ENCODE peak calls at places on chromosome 18, in six cellular contexts. Y is cardiac muscle cell, O is nephron progenitor cell, H is progenitor cell of endocrine pancreas, W is neural crest cell, X is lower lobe of right lung. Z is an unnamed sample.

GRCh38 chr18:25350561-25351201 is 1.3 kb downstream of the ZNF521 start:
- DNase-seq in Y (peak), O (peak), H (peak), W (peak), X (peak), Z (peak)

GRCh38 chr18:79199691-79200374 is 130.6 kb downstream of the ATP9B start:
- DNase-seq in Y (no peak), O (no peak), H (no peak), W (no peak), X (no peak), Z (no peak)

GRCh38 chr18:43422483-43422882 is 145.2 kb upstream of the SYT4 start:
- DNase-seq in Y (peak), O (peak), H (no peak), W (no peak), X (no peak), Z (no peak)

GRCh38 chr18:26920644-26921043 is 55.1 kb upstream of the AQP4 start:
- DNase-seq in Y (peak), O (no peak), H (no peak), W (no peak), X (no peak), Z (no peak)

GRCh38 chr18:3103576-3103975 is 90.6 kb upstream of the LPIN2 start:
- DNase-seq in Y (no peak), O (no peak), H (no peak), W (no peak), X (no peak), Z (no peak)

GRCh38 chr18:39030124-39030655 is 1464.6 kb upstream of the CELF4 start:
- DNase-seq in Y (no peak), O (no peak), H (no peak), W (no peak), X (no peak), Z (no peak)

GRCh38 chr18:48728204-48728833 is 189.5 kb downstream of the CTIF start:
- DNase-seq in Y (no peak), O (no peak), H (no peak), W (no peak), X (peak), Z (no peak)

GRCh38 chr18:49691177-49691608 is 122.1 kb downstream of the ACAA2 start:
- DNase-seq in Y (no peak), O (no peak), H (no peak), W (no peak), X (no peak), Z (no peak)

GRCh38 chr18:22465859-22466602 is 48.3 kb upstream of the CTAGE1 start:
- DNase-seq in Y (peak), O (no peak), H (no peak), W (no peak), X (no peak), Z (peak)

GRCh38 chr18:60017371-60017770 is 117.6 kb downstream of the PMAIP1 start:
- DNase-seq in Y (no peak), O (no peak), H (no peak), W (no peak), X (no peak), Z (no peak)

GRCh38 chr18:76382265-76382664 is 112.8 kb downstream of the ZNF516 start:
- DNase-seq in Y (no peak), O (no peak), H (no peak), W (no peak), X (no peak), Z (no peak)

GRCh38 chr18:66167829-66168463 is 417.1 kb downstream of the CDH7 start:
- DNase-seq in Y (no peak), O (no peak), H (no peak), W (no peak), X (no peak), Z (no peak)

GRCh38 chr18:7637269-7637668 is 70.2 kb downstream of the PTPRM start:
- DNase-seq in Y (no peak), O (no peak), H (no peak), W (no peak), X (no peak), Z (no peak)

GRCh38 chr18:38966846-38967245 is 1401.2 kb upstream of the CELF4 start:
- DNase-seq in Y (no peak), O (no peak), H (no peak), W (no peak), X (no peak), Z (no peak)

GRCh38 chr18:67261931-67262552 is 254.5 kb downstream of the DSEL start:
- DNase-seq in Y (no peak), O (no peak), H (no peak), W (no peak), X (no peak), Z (no peak)

GRCh38 chr18:11002796-11003195 is 146.6 kb downstream of the PIEZO2 start:
- DNase-seq in Y (no peak), O (no peak), H (no peak), W (no peak), X (no peak), Z (no peak)

GRCh38 chr18:50982086-50982801 is 14.4 kb downstream of the ELAC1 start:
- DNase-seq in Y (no peak), O (no peak), H (no peak), W (no peak), X (no peak), Z (peak)

GRCh38 chr18:50982802-50983179 is 15.0 kb downstream of the ELAC1 start:
- DNase-seq in Y (no peak), O (no peak), H (no peak), W (no peak), X (no peak), Z (no peak)

GRCh38 chr18:50986360-50987087 is 18.7 kb downstream of the ELAC1 start:
- DNase-seq in Y (no peak), O (no peak), H (no peak), W (no peak), X (no peak), Z (no peak)

GRCh38 chr18:50989711-50990110 is 21.9 kb downstream of the ELAC1 start:
- DNase-seq in Y (no peak), O (no peak), H (no peak), W (no peak), X (no peak), Z (no peak)

DNA sequence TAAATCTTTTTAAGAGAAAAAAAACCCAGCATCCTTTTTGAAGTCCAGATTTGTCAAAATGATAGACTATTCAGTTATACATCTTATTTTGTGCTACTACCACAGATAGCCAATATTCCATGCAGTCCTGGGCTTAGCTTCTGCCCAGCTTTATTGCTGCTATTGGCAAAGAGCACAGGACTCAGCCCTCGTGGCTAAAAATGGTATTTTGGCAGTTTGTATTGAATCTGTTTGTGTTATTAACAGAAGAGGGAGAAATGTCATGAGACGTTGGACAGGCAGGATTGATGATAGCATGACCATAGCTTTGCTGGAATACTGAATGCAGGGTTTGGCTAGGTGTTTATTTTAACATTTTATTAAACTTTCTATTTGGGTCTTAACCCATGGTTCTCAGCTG is 19.4 kb downstream of the ELAC1 start:
- DNase-seq in Y (no peak), O (no peak), H (no peak), W (no peak), X (no peak), Z (no peak)
- TF ChIP-seq CTCF in Y (no peak), O (no peak), H (no peak), W (no peak), X (no peak), Z (no peak)

GRCh38 chr18:70452501-70452900 is 163.7 kb downstream of the SOCS6 start:
- DNase-seq in Y (no peak), O (peak), H (no peak), W (peak), X (no peak), Z (no peak)

GRCh38 chr18:70453058-70453775 is 164.4 kb downstream of the SOCS6 start:
- DNase-seq in Y (no peak), O (no peak), H (no peak), W (no peak), X (no peak), Z (no peak)

GRCh38 chr18:70454705-70455322 is 166.0 kb downstream of the SOCS6 start:
- DNase-seq in Y (peak), O (peak), H (peak), W (peak), X (no peak), Z (peak)

GRCh38 chr18:70448588-70448987 is 159.7 kb downstream of the SOCS6 start:
- DNase-seq in Y (no peak), O (no peak), H (no peak), W (no peak), X (no peak), Z (no peak)

DNA sequence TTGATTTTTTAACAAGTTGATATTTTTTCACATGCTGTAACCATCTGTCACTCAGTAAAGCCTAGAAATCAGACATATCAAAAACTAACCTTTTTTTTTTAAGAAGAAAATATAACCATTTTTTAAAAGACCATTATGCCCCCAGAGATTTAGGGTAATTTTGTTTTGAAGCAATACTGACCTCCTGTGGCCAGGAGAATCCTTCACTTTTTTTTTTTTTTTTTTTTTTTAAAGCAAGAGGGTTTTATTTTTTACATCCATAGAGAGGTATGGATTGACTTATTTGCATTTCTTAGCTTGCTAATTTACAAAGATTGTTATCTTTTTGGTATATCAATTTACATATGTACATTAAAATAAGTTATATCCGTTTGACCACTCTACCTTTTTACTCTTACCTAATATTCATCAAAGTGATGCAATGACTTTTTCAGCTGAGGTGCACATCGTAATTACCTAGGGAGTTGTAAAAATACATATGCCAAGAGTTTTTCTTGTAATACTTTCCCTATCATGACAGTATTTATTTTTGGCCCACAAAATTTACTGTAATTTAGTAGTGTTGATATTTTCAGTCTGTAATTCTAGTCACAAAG is 161.9 kb downstream of the SOCS6 start:
- DNase-seq in Y (peak), O (no peak), H (no peak), W (no peak), X (no peak), Z (no peak)
- TF ChIP-seq CTCF in Y (peak), O (peak), H (peak), W (peak), X (peak), Z (no peak)

GRCh38 chr18:61854578-61854977 is 38.2 kb downstream of the RNF152 start:
- DNase-seq in Y (no peak), O (no peak), H (no peak), W (no peak), X (no peak), Z (no peak)

GRCh38 chr18:61850756-61851155 is 42.1 kb downstream of the RNF152 start:
- DNase-seq in Y (no peak), O (no peak), H (no peak), W (no peak), X (no peak), Z (no peak)

GRCh38 chr18:61852496-61852895 is 40.3 kb downstream of the RNF152 start:
- DNase-seq in Y (no peak), O (no peak), H (no peak), W (no peak), X (no peak), Z (no peak)

GRCh38 chr18:61851279-61851678 is 41.5 kb downstream of the RNF152 start:
- DNase-seq in Y (no peak), O (no peak), H (no peak), W (no peak), X (no peak), Z (no peak)

GRCh38 chr18:61851940-61852451 is 40.8 kb downstream of the RNF152 start:
- DNase-seq in Y (no peak), O (no peak), H (no peak), W (no peak), X (no peak), Z (no peak)
- TF ChIP-seq CTCF in Y (no peak), O (no peak), H (no peak), W (no peak), X (no peak), Z (no peak)

DNA sequence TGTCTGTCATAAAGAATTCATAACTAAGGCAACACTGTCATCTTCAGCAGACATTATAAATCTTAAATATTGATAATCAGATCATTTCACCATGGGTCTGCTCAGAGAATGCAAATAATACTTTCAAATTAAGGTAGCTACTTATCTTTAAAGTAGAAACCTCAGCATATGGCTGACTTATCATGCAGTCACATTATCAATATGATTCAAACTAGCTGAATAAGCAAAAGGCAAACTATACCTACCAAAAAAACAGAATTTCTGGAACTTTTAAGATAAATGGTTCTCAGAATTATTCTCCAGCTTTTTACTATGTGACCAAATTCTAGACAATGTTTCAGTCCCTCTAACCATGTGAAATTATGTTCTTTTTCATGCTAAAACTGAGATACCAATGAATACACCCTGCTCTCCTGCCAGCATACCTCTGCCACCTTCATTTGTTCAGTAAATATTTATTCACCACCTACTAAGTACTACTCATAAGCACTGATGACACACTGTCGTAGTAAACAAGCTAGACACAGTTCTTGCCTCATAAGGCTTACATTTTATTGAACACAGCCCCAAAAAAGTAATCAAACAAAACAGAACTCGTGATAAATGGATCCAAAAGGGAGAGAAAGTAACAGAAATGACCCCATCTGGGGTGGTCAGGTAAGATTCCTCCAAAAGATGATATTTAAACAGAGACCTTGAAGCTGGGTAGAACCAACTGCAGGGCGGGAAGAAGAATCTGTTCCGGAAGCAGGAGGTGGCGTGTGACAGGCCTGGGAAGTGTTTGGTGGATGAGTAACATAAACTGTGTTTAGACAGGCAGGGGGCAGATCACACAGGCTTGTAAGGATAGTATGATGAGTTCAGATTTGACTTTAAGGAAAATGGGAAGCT is 17.7 kb downstream of the SPIRE1 start:
- DNase-seq in Y (no peak), O (no peak), H (no peak), W (no peak), X (no peak), Z (no peak)
- TF ChIP-seq CTCF in Y (no peak), O (no peak), H (no peak), W (no peak), X (no peak), Z (no peak)

GRCh38 chr18:42052137-42052708 is 97.2 kb downstream of the PIK3C3 start:
- DNase-seq in Y (no peak), O (no peak), H (no peak), W (no peak), X (no peak), Z (no peak)
- TF ChIP-seq CTCF in Y (peak), O (peak), H (peak), W (peak), X (no peak), Z (no peak)

GRCh38 chr18:23966909-23967308 is 47.6 kb upstream of the TTC39C start:
- DNase-seq in Y (no peak), O (no peak), H (no peak), W (no peak), X (no peak), Z (no peak)

GRCh38 chr18:23963443-23964185 is 50.9 kb upstream of the TTC39C start:
- DNase-seq in Y (no peak), O (peak), H (no peak), W (no peak), X (no peak), Z (no peak)

GRCh38 chr18:23968638-23969037 is 45.9 kb upstream of the TTC39C start:
- DNase-seq in Y (no peak), O (no peak), H (no peak), W (no peak), X (no peak), Z (no peak)

GRCh38 chr18:23967321-23968089 is 47.0 kb upstream of the TTC39C start:
- DNase-seq in Y (no peak), O (no peak), H (no peak), W (no peak), X (no peak), Z (peak)

GRCh38 chr18:23964282-23965238 is 50.0 kb upstream of the TTC39C start:
- DNase-seq in Y (no peak), O (no peak), H (no peak), W (no peak), X (no peak), Z (peak)
- TF ChIP-seq CTCF in Y (no peak), O (no peak), H (no peak), W (no peak), X (no peak), Z (no peak)